ENCODE peak calls at places on chromosomes 2 and 18, in seven cellular contexts. Q, X, B, L, S, K and T are unnamed samples.
A peak's percentile ranks its signal among the peaks of the same experiment; 100 is the strongest.

GRCh38 chr2:189142893-189143759 is 36.4 kb downstream of the COL5A2 start:
- DNase-seq in Q (no peak), X (peak; percentile 45), B (peak; percentile 46), L (peak; percentile 9), S (no peak), K (no peak), T (no peak)

GRCh38 chr18:32980896-32981295 is 208.1 kb upstream of the KLHL14 start:
- DNase-seq in Q (no peak), X (no peak), B (no peak), L (no peak), S (no peak), K (no peak), T (no peak)

GRCh38 chr2:218745160-218745558 is 34.5 kb downstream of the TTLL4 start:
- DNase-seq in Q (no peak), X (peak; percentile 37), B (peak; percentile 53), L (no peak), S (no peak), K (no peak), T (no peak)

GRCh38 chr2:218444692-218445357 is 25.9 kb downstream of the VIL1 start:
- DNase-seq in Q (no peak), X (no peak), B (no peak), L (no peak), S (no peak), K (no peak), T (no peak)

GRCh38 chr18:43578636-43579203 is 301.4 kb upstream of the SYT4 start:
- DNase-seq in Q (no peak), X (no peak), B (no peak), L (no peak), S (no peak), K (no peak), T (no peak)

GRCh38 chr2:127576433-127577207 is 41.1 kb downstream of the MYO7B start:
- DNase-seq in Q (no peak), X (peak; percentile 94), B (no peak), L (no peak), S (peak; percentile 74), K (no peak), T (peak; percentile 12)

GRCh38 chr2:30441023-30441422 is 6.0 kb upstream of the LCLAT1 start:
- DNase-seq in Q (no peak), X (no peak), B (no peak), L (no peak), S (no peak), K (no peak), T (no peak)

GRCh38 chr2:64401501-64401880 is 52.5 kb upstream of the LGALSL start:
- DNase-seq in Q (no peak), X (no peak), B (no peak), L (no peak), S (no peak), K (no peak), T (no peak)

GRCh38 chr2:241030883-241031282 is 32.5 kb downstream of the SNED1 start:
- DNase-seq in Q (no peak), X (no peak), B (peak; percentile 2), L (no peak), S (no peak), K (no peak), T (no peak)

GRCh38 chr18:8783335-8783993 is 78.1 kb downstream of the MTCL1 start:
- DNase-seq in Q (no peak), X (no peak), B (no peak), L (no peak), S (no peak), K (no peak), T (no peak)

GRCh38 chr2:191836853-191837769 is 9.8 kb downstream of the CAVIN2 start:
- DNase-seq in Q (no peak), X (no peak), B (no peak), L (no peak), S (peak; percentile 38), K (no peak), T (no peak)

GRCh38 chr2:15259356-15259756 is 301.8 kb downstream of the NBAS start:
- DNase-seq in Q (no peak), X (no peak), B (no peak), L (no peak), S (no peak), K (no peak), T (no peak)

GRCh38 chr2:67625671-67626070 is 228.5 kb downstream of the ETAA1 start:
- DNase-seq in Q (no peak), X (no peak), B (no peak), L (no peak), S (no peak), K (no peak), T (no peak)

GRCh38 chr2:106115250-106115649 is 78.9 kb downstream of the UXS1 start:
- DNase-seq in Q (no peak), X (no peak), B (peak; percentile 32), L (no peak), S (no peak), K (no peak), T (no peak)

GRCh38 chr2:217684431-217685254 is 318.2 kb downstream of the TNS1 start:
- DNase-seq in Q (no peak), X (no peak), B (no peak), L (no peak), S (no peak), K (no peak), T (no peak)

GRCh38 chr2:118013221-118013723 is 598 bp downstream of the CCDC93 start:
- DNase-seq in Q (peak; percentile 37), X (peak; percentile 69), B (peak; percentile 58), L (peak; percentile 5), S (peak; percentile 52), K (peak; percentile 18), T (peak; percentile 39)

GRCh38 chr18:67650661-67651060 is 134.1 kb upstream of the DSEL start:
- DNase-seq in Q (no peak), X (no peak), B (no peak), L (no peak), S (no peak), K (no peak), T (no peak)

GRCh38 chr2:233832869-233833812 is 21.2 kb downstream of the HJURP start:
- DNase-seq in Q (no peak), X (no peak), B (peak; percentile 41), L (no peak), S (no peak), K (peak; percentile 41), T (no peak)
- TF ChIP-seq CTCF in Q (peak; percentile 55), X (no peak), B (peak; percentile 11), L (no peak), S (no peak), K (peak; percentile 56), T (no peak)

GRCh38 chr2:140814141-140814540 is 1316.7 kb downstream of the LRP1B start:
- DNase-seq in Q (no peak), X (no peak), B (no peak), L (no peak), S (no peak), K (no peak), T (no peak)

GRCh38 chr2:140804682-140805235 is 1326.1 kb downstream of the LRP1B start:
- DNase-seq in Q (no peak), X (no peak), B (no peak), L (no peak), S (no peak), K (no peak), T (no peak)

GRCh38 chr2:140808211-140808610 is 1322.6 kb downstream of the LRP1B start:
- DNase-seq in Q (no peak), X (no peak), B (no peak), L (no peak), S (no peak), K (no peak), T (no peak)

GRCh38 chr2:140808816-140809215 is 1322.0 kb downstream of the LRP1B start:
- DNase-seq in Q (no peak), X (no peak), B (no peak), L (no peak), S (no peak), K (no peak), T (no peak)
- TF ChIP-seq CTCF in Q (peak; percentile 23), X (no peak), B (no peak), L (no peak), S (no peak), K (peak; percentile 40), T (no peak)

DNA sequence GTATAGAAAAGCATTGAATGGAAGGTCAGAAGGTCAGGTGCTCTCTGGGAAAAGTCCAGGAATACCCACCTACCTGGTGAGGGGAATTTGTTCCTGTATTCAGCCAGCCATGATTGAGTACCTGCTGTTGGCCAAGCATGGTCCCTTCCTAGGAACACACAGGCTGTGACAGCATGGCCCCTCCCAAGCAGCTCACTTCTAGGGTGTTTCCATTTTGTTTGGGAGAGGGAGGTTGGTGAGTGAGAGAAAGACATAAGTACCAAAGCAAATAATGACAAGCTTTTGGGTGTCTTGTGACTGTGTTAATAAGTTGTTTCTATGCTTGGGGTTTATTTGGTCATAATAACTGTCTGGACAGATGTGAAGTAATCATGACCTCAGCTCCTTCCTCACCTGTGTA is 46.3 kb downstream of the CABLES1 start:
- DNase-seq in Q (no peak), X (no peak), B (no peak), L (no peak), S (no peak), K (no peak), T (no peak)
- TF ChIP-seq CTCF in Q (no peak), X (no peak), B (no peak), L (no peak), S (no peak), K (no peak), T (no peak)

DNA sequence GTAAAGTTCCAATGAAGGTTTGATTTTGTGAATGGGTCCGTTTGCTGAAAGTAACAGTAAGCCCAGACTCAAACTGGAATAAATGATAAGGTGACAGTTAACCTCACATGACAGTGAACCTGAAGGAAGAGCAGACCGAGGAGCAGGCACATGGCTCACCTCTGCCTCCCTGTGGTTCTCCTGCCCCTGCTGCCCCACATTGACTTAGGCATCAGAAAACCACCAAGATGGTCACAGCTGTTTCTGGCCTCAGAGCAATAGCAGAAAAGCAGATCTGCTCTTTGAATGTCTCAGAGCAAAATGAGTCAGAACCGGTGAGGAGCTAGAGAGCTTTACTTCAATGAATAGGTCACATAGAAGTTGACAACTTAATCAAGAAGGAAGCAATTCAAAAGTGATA is 487.6 kb downstream of the METTL4 start:
- DNase-seq in Q (no peak), X (no peak), B (no peak), L (no peak), S (no peak), K (no peak), T (no peak)
- TF ChIP-seq CTCF in Q (peak; percentile 48), X (no peak), B (no peak), L (no peak), S (peak; percentile 31), K (peak; percentile 44), T (no peak)

GRCh38 chr2:75099521-75099922 is 99.8 kb downstream of the TACR1 start:
- DNase-seq in Q (no peak), X (no peak), B (no peak), L (no peak), S (no peak), K (no peak), T (no peak)

GRCh38 chr2:75100011-75100680 is 99.2 kb downstream of the TACR1 start:
- DNase-seq in Q (no peak), X (no peak), B (no peak), L (no peak), S (no peak), K (no peak), T (no peak)

GRCh38 chr2:75100691-75101236 is 98.6 kb downstream of the TACR1 start:
- DNase-seq in Q (no peak), X (no peak), B (no peak), L (no peak), S (no peak), K (no peak), T (no peak)

GRCh38 chr2:75102011-75102410 is 97.3 kb downstream of the TACR1 start:
- DNase-seq in Q (no peak), X (no peak), B (no peak), L (no peak), S (no peak), K (no peak), T (no peak)

GRCh38 chr2:75098856-75099255 is 100.5 kb downstream of the TACR1 start:
- DNase-seq in Q (no peak), X (no peak), B (peak; percentile 16), L (no peak), S (no peak), K (no peak), T (no peak)
- TF ChIP-seq CTCF in Q (peak; percentile 62), X (no peak), B (peak; percentile 28), L (no peak), S (peak; percentile 24), K (peak; percentile 59), T (no peak)